ENCODE peak calls at places on chromosome 18, in nine cellular contexts. One of them, this sample, is unnamed.

GRCh38 chr18:4284528-4284927 is 170.6 kb downstream of the DLGAP1 start:
- DNase-seq in activated B cell treated with CpG ODN at 0.5 μM for 24 hours: no peak
- DNase-seq in HTR-8/SVneo: no peak
- DNase-seq in A549: no peak
- DNase-seq in spleen: no peak
- DNase-seq in activated T-cell treated with anti-CD3 and anti-CD28 coated beads, Interleukin-2, amount 50 U/mL, for 72 hours: no peak
- DNase-seq in G401: no peak
- DNase-seq in Karpas-422: no peak
- DNase-seq in neural progenitor cell: no peak
- DNase-seq in this sample: no peak

GRCh38 chr18:77134611-77135010 is 2.0 kb upstream of the MBP start:
- DNase-seq in Karpas-422: no peak
- DNase-seq in A549: no peak
- DNase-seq in neural progenitor cell: no peak
- DNase-seq in HTR-8/SVneo: no peak
- DNase-seq in G401: no peak
- DNase-seq in spleen: no peak
- DNase-seq in activated T-cell treated with anti-CD3 and anti-CD28 coated beads, Interleukin-2, amount 50 U/mL, for 72 hours: no peak
- DNase-seq in activated B cell treated with CpG ODN at 0.5 μM for 24 hours: no peak
- DNase-seq in this sample: no peak

GRCh38 chr18:26765498-26765897 is 100.0 kb downstream of the AQP4 start:
- DNase-seq in activated B cell treated with CpG ODN at 0.5 μM for 24 hours: no peak
- DNase-seq in G401: no peak
- DNase-seq in neural progenitor cell: no peak
- DNase-seq in spleen: no peak
- DNase-seq in A549: no peak
- DNase-seq in activated T-cell treated with anti-CD3 and anti-CD28 coated beads, Interleukin-2, amount 50 U/mL, for 72 hours: no peak
- DNase-seq in Karpas-422: no peak
- DNase-seq in HTR-8/SVneo: no peak
- DNase-seq in this sample: no peak

GRCh38 chr18:12307251-12307736 is 747 bp upstream of the TUBB6 start:
- DNase-seq in spleen: peak
- DNase-seq in HTR-8/SVneo: no peak
- DNase-seq in A549: no peak
- DNase-seq in Karpas-422: no peak
- DNase-seq in activated B cell treated with CpG ODN at 0.5 μM for 24 hours: peak
- DNase-seq in G401: peak
- DNase-seq in neural progenitor cell: peak
- DNase-seq in activated T-cell treated with anti-CD3 and anti-CD28 coated beads, Interleukin-2, amount 50 U/mL, for 72 hours: peak
- DNase-seq in this sample: no peak

GRCh38 chr18:13268035-13268700 is 49.6 kb downstream of the LDLRAD4 start:
- DNase-seq in activated B cell treated with CpG ODN at 0.5 μM for 24 hours: no peak
- DNase-seq in Karpas-422: no peak
- DNase-seq in HTR-8/SVneo: no peak
- DNase-seq in activated T-cell treated with anti-CD3 and anti-CD28 coated beads, Interleukin-2, amount 50 U/mL, for 72 hours: no peak
- DNase-seq in spleen: no peak
- DNase-seq in neural progenitor cell: peak
- DNase-seq in G401: no peak
- DNase-seq in A549: no peak
- DNase-seq in this sample: no peak

GRCh38 chr18:44513233-44513632 is 167.5 kb upstream of the SETBP1 start:
- DNase-seq in G401: no peak
- DNase-seq in spleen: no peak
- DNase-seq in HTR-8/SVneo: no peak
- DNase-seq in activated B cell treated with CpG ODN at 0.5 μM for 24 hours: no peak
- DNase-seq in activated T-cell treated with anti-CD3 and anti-CD28 coated beads, Interleukin-2, amount 50 U/mL, for 72 hours: no peak
- DNase-seq in neural progenitor cell: no peak
- DNase-seq in Karpas-422: no peak
- DNase-seq in A549: no peak
- DNase-seq in this sample: no peak

GRCh38 chr18:22872894-22873537 is 60.1 kb upstream of the RBBP8 start:
- DNase-seq in A549: peak
- DNase-seq in Karpas-422: no peak
- DNase-seq in activated B cell treated with CpG ODN at 0.5 μM for 24 hours: no peak
- DNase-seq in HTR-8/SVneo: no peak
- DNase-seq in spleen: no peak
- DNase-seq in activated T-cell treated with anti-CD3 and anti-CD28 coated beads, Interleukin-2, amount 50 U/mL, for 72 hours: no peak
- DNase-seq in G401: no peak
- DNase-seq in neural progenitor cell: no peak
- DNase-seq in this sample: no peak

GRCh38 chr18:58615150-58616132 is 13.4 kb downstream of the ALPK2 start:
- DNase-seq in Karpas-422: no peak
- DNase-seq in activated T-cell treated with anti-CD3 and anti-CD28 coated beads, Interleukin-2, amount 50 U/mL, for 72 hours: peak
- DNase-seq in activated B cell treated with CpG ODN at 0.5 μM for 24 hours: no peak
- DNase-seq in spleen: no peak
- DNase-seq in neural progenitor cell: no peak
- DNase-seq in G401: no peak
- DNase-seq in HTR-8/SVneo: no peak
- DNase-seq in A549: no peak
- DNase-seq in this sample: no peak